ENCODE peak calls at places on chromosomes 3 and 15, in seven cellular contexts. D is colonic mucosa, K is mammary epithelial cell, P is heart right ventricle, R is lower lobe of right lung, Z is adrenal gland, T is hepatocyte. O is an unnamed sample.
A peak's percentile ranks its signal among the peaks of the same experiment; 100 is the strongest.

GRCh38 chr3:123314409-123315270 is 112.9 kb downstream of the SEC22A start:
- DNase-seq in D (no peak), K (no peak), P (no peak), R (no peak), Z (no peak), T (no peak), O (no peak)

GRCh38 chr3:142595581-142595950 is 627 bp upstream of the PLS1 start:
- DNase-seq in D (no peak), K (peak; percentile 62), P (no peak), R (no peak), Z (no peak), T (peak; percentile 67), O (peak; percentile 45)

GRCh38 chr3:47614788-47615187 is 36.1 kb upstream of the CSPG5 start:
- DNase-seq in D (no peak), K (no peak), P (no peak), R (no peak), Z (no peak), T (no peak), O (no peak)

GRCh38 chr3:155230382-155230781 is 63.1 kb downstream of the STRIT1 start:
- DNase-seq in D (no peak), K (peak; percentile 71), P (no peak), R (no peak), Z (no peak), T (no peak), O (no peak)

GRCh38 chr3:4703054-4703480 is 209.9 kb downstream of the ITPR1 start:
- DNase-seq in D (no peak), K (no peak), P (peak; percentile 17), R (no peak), Z (peak; percentile 66), T (no peak), O (no peak)

GRCh38 chr3:20186600-20187004 is 596 bp upstream of the SGO1 start:
- DNase-seq in D (no peak), K (no peak), P (no peak), R (no peak), Z (no peak), T (peak; percentile 14), O (no peak)

GRCh38 chr15:93076875-93077274 is 12.1 kb downstream of the RGMA start:
- DNase-seq in D (no peak), K (no peak), P (no peak), R (no peak), Z (no peak), T (no peak), O (no peak)

GRCh38 chr15:75671684-75672083 is 24.0 kb downstream of the SNX33 start:
- DNase-seq in D (no peak), K (no peak), P (no peak), R (no peak), Z (no peak), T (no peak), O (no peak)

GRCh38 chr3:136694321-136694720 is 57.9 kb downstream of the STAG1 start:
- DNase-seq in D (no peak), K (no peak), P (no peak), R (no peak), Z (no peak), T (no peak), O (no peak)

GRCh38 chr3:46293991-46294833 is 52.0 kb downstream of the CCR3 start:
- DNase-seq in D (no peak), K (no peak), P (no peak), R (no peak), Z (no peak), T (no peak), O (no peak)

GRCh38 chr3:88005066-88005465 is 53.7 kb downstream of the CGGBP1 start:
- DNase-seq in D (no peak), K (no peak), P (no peak), R (no peak), Z (no peak), T (no peak), O (no peak)

GRCh38 chr3:58120075-58120812 is 90.5 kb downstream of the DNASE1L3 start:
- DNase-seq in D (no peak), K (no peak), P (peak; percentile 37), R (no peak), Z (peak; percentile 69), T (no peak), O (peak; percentile 77)

GRCh38 chr3:135896613-135897012 is 68.9 kb upstream of the PPP2R3A start:
- DNase-seq in D (no peak), K (peak; percentile 26), P (no peak), R (no peak), Z (no peak), T (no peak), O (no peak)

GRCh38 chr3:179463299-179463698 is 12.0 kb upstream of the GNB4 start:
- DNase-seq in D (no peak), K (no peak), P (no peak), R (no peak), Z (no peak), T (no peak), O (no peak)

GRCh38 chr15:71691700-71692417 is 118.5 kb upstream of the NR2E3 start:
- DNase-seq in D (no peak), K (peak; percentile 83), P (peak; percentile 39), R (no peak), Z (no peak), T (no peak), O (peak; percentile 45)

GRCh38 chr15:89361451-89362202 is 27.0 kb upstream of the POLG start:
- DNase-seq in D (peak; percentile 53), K (peak; percentile 53), P (peak; percentile 61), R (peak; percentile 67), Z (peak; percentile 69), T (peak; percentile 89), O (peak; percentile 73)

GRCh38 chr15:78419331-78419730 is 18.7 kb upstream of the IREB2 start:
- DNase-seq in D (peak; percentile 50), K (no peak), P (no peak), R (no peak), Z (no peak), T (no peak), O (no peak)

GRCh38 chr3:100602506-100603444 is 6.6 kb upstream of the ADGRG7 start:
- DNase-seq in D (no peak), K (peak; percentile 73), P (no peak), R (no peak), Z (no peak), T (peak; percentile 63), O (no peak)

GRCh38 chr3:14221902-14222301 is 43.3 kb downstream of the LSM3 start:
- DNase-seq in D (no peak), K (no peak), P (no peak), R (no peak), Z (no peak), T (no peak), O (no peak)

GRCh38 chr15:94259121-94259776 is 27.9 kb downstream of the MCTP2 start:
- DNase-seq in D (no peak), K (no peak), P (no peak), R (no peak), Z (no peak), T (no peak), O (no peak)

GRCh38 chr3:134430950-134431445 is 54.8 kb downstream of the ANAPC13 start:
- DNase-seq in D (no peak), K (no peak), P (no peak), R (no peak), Z (no peak), T (no peak), O (no peak)

GRCh38 chr15:71195242-71195641 is 80.0 kb downstream of the THSD4 start:
- DNase-seq in D (no peak), K (no peak), P (no peak), R (no peak), Z (peak; percentile 20), T (no peak), O (no peak)

GRCh38 chr15:61749169-61749568 is 311.1 kb downstream of the VPS13C start:
- DNase-seq in D (peak; percentile 22), K (peak; percentile 96), P (no peak), R (no peak), Z (no peak), T (no peak), O (no peak)

GRCh38 chr3:195009607-195010006 is 261.4 kb downstream of the XXYLT1 start:
- DNase-seq in D (no peak), K (no peak), P (no peak), R (peak; percentile 60), Z (no peak), T (no peak), O (no peak)

GRCh38 chr15:66848116-66848515 is 146.1 kb downstream of the SMAD6 start:
- DNase-seq in D (peak; percentile 8), K (no peak), P (no peak), R (no peak), Z (peak; percentile 37), T (no peak), O (no peak)

GRCh38 chr15:40108061-40108854 is 421 bp downstream of the BMF start:
- DNase-seq in D (peak; percentile 70), K (peak; percentile 38), P (peak; percentile 59), R (peak; percentile 62), Z (peak; percentile 83), T (peak; percentile 68), O (peak; percentile 75)

GRCh38 chr3:55620361-55621025 is 133.4 kb upstream of the WNT5A start:
- DNase-seq in D (peak; percentile 55), K (peak; percentile 41), P (no peak), R (no peak), Z (no peak), T (peak; percentile 54), O (no peak)
- H3K4me3 ChIP-seq in D (no peak overlapping the region), K (no peak overlapping the region), P (no peak overlapping the region), R (no peak overlapping the region), Z (no peak overlapping the region), T (no peak overlapping the region), O (no peak overlapping the region)

DNA sequence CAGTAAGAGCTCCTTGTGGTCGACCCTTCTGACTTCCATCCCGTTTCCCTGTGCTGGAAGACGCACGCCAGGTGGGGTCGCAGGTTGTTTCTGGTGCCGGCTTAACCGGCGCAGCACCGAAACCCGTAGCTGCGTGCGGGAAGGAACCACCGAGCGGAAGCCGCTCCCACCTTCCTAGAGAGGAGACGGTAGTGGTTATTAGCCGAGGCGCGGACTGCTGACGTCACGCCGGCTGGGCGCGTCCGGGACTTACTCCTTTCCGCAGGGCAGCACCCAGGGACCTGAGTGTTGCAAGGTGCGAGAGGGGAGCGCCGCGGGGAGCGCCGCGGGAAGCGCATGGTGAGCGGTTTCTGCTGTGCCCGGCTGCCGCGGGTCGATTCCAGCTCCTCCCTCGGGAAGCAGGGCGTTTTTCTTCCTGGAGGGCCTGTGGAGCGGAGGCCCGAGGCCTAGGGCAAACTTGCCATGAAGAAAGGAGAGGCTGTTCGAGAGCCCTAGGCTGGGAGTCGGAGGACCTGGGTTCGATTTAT is at the start of gene ZNF501:
- DNase-seq in D (peak; percentile 98), K (peak; percentile 88), P (peak; percentile 96), R (peak; percentile 97), Z (peak; percentile 95), T (peak; percentile 94), O (peak; percentile 98)
- H3K9me3 ChIP-seq in D (peaks cover 10% of the 10 kb centered on the region), K (peaks cover 65% of the 10 kb centered on the region), P (peaks cover 63% of the 10 kb centered on the region), R (peaks cover 76% of the 10 kb centered on the region), Z (no peaks in the 10 kb centered on the region), T (peaks cover 25% of the 10 kb centered on the region), O (peaks cover 38% of the 10 kb centered on the region)

DNA sequence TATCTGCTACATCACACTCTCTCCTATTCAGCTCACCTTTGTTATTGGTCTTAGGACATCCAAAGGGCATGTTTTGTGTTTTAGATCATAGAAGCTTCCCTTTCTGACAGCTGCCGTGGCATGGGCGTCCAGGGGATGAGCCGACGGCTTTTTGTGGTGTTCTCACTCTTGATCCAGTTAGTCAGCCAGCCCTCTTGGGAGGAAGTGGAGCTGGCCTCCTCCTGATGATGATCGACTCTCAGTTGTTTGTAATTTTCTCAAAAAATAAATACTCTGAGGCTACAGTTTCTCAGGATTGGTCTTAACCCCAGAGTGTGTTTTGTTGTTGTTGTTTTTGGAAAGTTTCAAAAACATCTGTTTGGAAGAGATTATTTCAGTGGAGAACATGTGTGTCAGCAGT is 34.4 kb downstream of the BOC start:
- DNase-seq in D (no peak), K (no peak), P (peak; percentile 67), R (no peak), Z (no peak), T (no peak), O (peak; percentile 28)
- H3K4me1 ChIP-seq in D (no peaks in the 10 kb centered on the region), K (peaks cover 33% of the 10 kb centered on the region), P (peaks cover 55% of the 10 kb centered on the region), R (no peaks in the 10 kb centered on the region), Z (no peaks in the 10 kb centered on the region), T (peaks cover 27% of the 10 kb centered on the region), O (no peaks in the 10 kb centered on the region)

GRCh38 chr3:178117641-178118040 is 418.6 kb upstream of the KCNMB2 start:
- DNase-seq in D (no peak), K (no peak), P (no peak), R (no peak), Z (no peak), T (no peak), O (no peak)
- H3K4me3 ChIP-seq in D (no peak overlapping the region), K (no peak overlapping the region), P (no peak overlapping the region), R (no peak overlapping the region), Z (no peak overlapping the region), T (no peak overlapping the region), O (no peak overlapping the region)

O was measured in body of pancreas.